ENCODE peak calls at places on chromosomes 13 and 19, in ten cellular contexts. F is fibroblast of lung; P is effector memory CD4-positive, alpha-beta T cell; C is ecto neural progenitor cell; Y is GM23248; X is Peyer's patch; V is upper lobe of right lung; K is T-helper 2 cell; G is KG1; Q is stimulated activated CD8-positive, alpha-beta memory T cell treated with anti-CD3 and anti-CD28 coated beads, Interleukin-15, amount 100 ng/mL, for 24 hours. A is an unnamed sample.

GRCh38 chr19:16067205-16067938 is 8.9 kb upstream of the TPM4 start:
- DNase-seq in X (no peak), V (peak), P (no peak), Q (no peak), Y (peak), C (no peak), G (no peak), K (no peak), F (peak), A (peak)

GRCh38 chr13:80196756-80197155 is 144.2 kb downstream of the SPRY2 start:
- DNase-seq in K (no peak), C (no peak), X (no peak), Q (no peak), F (no peak), Y (peak), V (no peak), G (no peak), P (no peak), A (no peak)

GRCh38 chr19:8673281-8673891 is 25.2 kb downstream of the ACTL9 start:
- DNase-seq in C (no peak), Q (no peak), P (no peak), Y (no peak), V (no peak), K (no peak), F (no peak), X (no peak), G (no peak), A (no peak)

GRCh38 chr13:36357692-36358091 is 11.5 kb upstream of the SPART start:
- DNase-seq in X (no peak), Q (no peak), P (no peak), F (no peak), Y (peak), V (no peak), K (no peak), C (no peak), G (no peak), A (peak)

GRCh38 chr13:85565652-85566051 is 233.6 kb downstream of the SLITRK6 start:
- DNase-seq in X (no peak), Y (no peak), G (no peak), K (no peak), Q (no peak), C (no peak), P (no peak), F (no peak), V (no peak), A (no peak)

GRCh38 chr13:46401432-46401831 is 14.4 kb upstream of the RUBCNL start:
- DNase-seq in X (no peak), P (no peak), Y (no peak), C (no peak), G (no peak), K (no peak), V (no peak), F (no peak), Q (no peak), A (no peak)

GRCh38 chr13:28657784-28658538 is 969 bp upstream of the POMP start:
- DNase-seq in Y (peak), X (no peak), V (no peak), F (peak), K (no peak), Q (no peak), G (no peak), P (no peak), C (no peak), A (peak)

GRCh38 chr13:101455863-101456262 is 3.4 kb downstream of the ITGBL1 start:
- DNase-seq in X (no peak), Y (peak), G (no peak), V (no peak), P (no peak), Q (no peak), C (no peak), K (no peak), F (peak), A (peak)

GRCh38 chr19:39126593-39127187 is 1.1 kb downstream of the PAK4 start:
- DNase-seq in Y (peak), K (no peak), P (no peak), F (peak), G (no peak), Q (no peak), V (no peak), C (no peak), X (no peak), A (no peak)

GRCh38 chr19:55118401-55118991 is 1.1 kb upstream of the PPP1R12C start:
- DNase-seq in F (peak), C (peak), Y (peak), K (no peak), P (no peak), V (peak), X (no peak), Q (no peak), G (no peak), A (peak)

GRCh38 chr19:4051175-4052101 is 15.3 kb downstream of the ZBTB7A start:
- DNase-seq in F (peak), X (no peak), Q (no peak), G (no peak), K (no peak), P (no peak), Y (peak), V (peak), C (no peak), A (peak)

GRCh38 chr13:31236211-31236786 is 36.5 kb downstream of the B3GLCT start:
- DNase-seq in V (no peak), G (peak), X (no peak), P (no peak), F (peak), C (no peak), Q (no peak), Y (peak), K (no peak), A (peak)